ENCODE peak calls at places on chromosomes 4 and X, in six cellular contexts. One of them, this sample, is unnamed.

GRCh38 chr4:8349664-8350225 is 80.2 kb downstream of the HTRA3 start:
- DNase-seq in activated CD4-positive, alpha-beta T cell treated with anti-CD3 and anti-CD28 coated beads, Interleukin-2, amount 50 U/mL, for 1 hour: no peak
- DNase-seq in stimulated activated CD4-positive, alpha-beta T cell treated with anti-CD3 and anti-CD28 coated beads, Interleukin-4, amount 100 ng/mL, for 4 hours: no peak
- DNase-seq in SK-N-SH: no peak
- DNase-seq in progenitor cell of endocrine pancreas: no peak
- DNase-seq in fibroblast of gingiva: no peak
- DNase-seq in this sample: no peak

GRCh38 chr4:27040351-27040750 is 179.7 kb downstream of the STIM2 start:
- DNase-seq in activated CD4-positive, alpha-beta T cell treated with anti-CD3 and anti-CD28 coated beads, Interleukin-2, amount 50 U/mL, for 1 hour: no peak
- DNase-seq in stimulated activated CD4-positive, alpha-beta T cell treated with anti-CD3 and anti-CD28 coated beads, Interleukin-4, amount 100 ng/mL, for 4 hours: no peak
- DNase-seq in SK-N-SH: no peak
- DNase-seq in progenitor cell of endocrine pancreas: no peak
- DNase-seq in fibroblast of gingiva: no peak
- DNase-seq in this sample: no peak

GRCh38 chr4:122827258-122827887 is 742 bp downstream of the FGF2 start:
- DNase-seq in activated CD4-positive, alpha-beta T cell treated with anti-CD3 and anti-CD28 coated beads, Interleukin-2, amount 50 U/mL, for 1 hour: no peak
- DNase-seq in stimulated activated CD4-positive, alpha-beta T cell treated with anti-CD3 and anti-CD28 coated beads, Interleukin-4, amount 100 ng/mL, for 4 hours: no peak
- DNase-seq in SK-N-SH: peak
- DNase-seq in progenitor cell of endocrine pancreas: peak
- DNase-seq in fibroblast of gingiva: peak
- DNase-seq in this sample: peak

GRCh38 chr4:75490155-75490554 is 24.0 kb downstream of the RCHY1 start:
- DNase-seq in activated CD4-positive, alpha-beta T cell treated with anti-CD3 and anti-CD28 coated beads, Interleukin-2, amount 50 U/mL, for 1 hour: no peak
- DNase-seq in stimulated activated CD4-positive, alpha-beta T cell treated with anti-CD3 and anti-CD28 coated beads, Interleukin-4, amount 100 ng/mL, for 4 hours: no peak
- DNase-seq in SK-N-SH: no peak
- DNase-seq in progenitor cell of endocrine pancreas: no peak
- DNase-seq in fibroblast of gingiva: peak
- DNase-seq in this sample: peak

GRCh38 chr4:11546391-11547160 is 117.9 kb upstream of the HS3ST1 start:
- DNase-seq in activated CD4-positive, alpha-beta T cell treated with anti-CD3 and anti-CD28 coated beads, Interleukin-2, amount 50 U/mL, for 1 hour: no peak
- DNase-seq in stimulated activated CD4-positive, alpha-beta T cell treated with anti-CD3 and anti-CD28 coated beads, Interleukin-4, amount 100 ng/mL, for 4 hours: no peak
- DNase-seq in SK-N-SH: no peak
- DNase-seq in progenitor cell of endocrine pancreas: no peak
- DNase-seq in fibroblast of gingiva: no peak
- DNase-seq in this sample: no peak

GRCh38 chrX:129777218-129777768 is 2.5 kb upstream of the SASH3 start:
- DNase-seq in activated CD4-positive, alpha-beta T cell treated with anti-CD3 and anti-CD28 coated beads, Interleukin-2, amount 50 U/mL, for 1 hour: peak
- DNase-seq in stimulated activated CD4-positive, alpha-beta T cell treated with anti-CD3 and anti-CD28 coated beads, Interleukin-4, amount 100 ng/mL, for 4 hours: peak
- DNase-seq in SK-N-SH: no peak
- DNase-seq in progenitor cell of endocrine pancreas: no peak
- DNase-seq in fibroblast of gingiva: no peak
- DNase-seq in this sample: no peak

GRCh38 chr4:181261279-181261678 is 981.9 kb upstream of the TENM3 start:
- DNase-seq in activated CD4-positive, alpha-beta T cell treated with anti-CD3 and anti-CD28 coated beads, Interleukin-2, amount 50 U/mL, for 1 hour: no peak
- DNase-seq in stimulated activated CD4-positive, alpha-beta T cell treated with anti-CD3 and anti-CD28 coated beads, Interleukin-4, amount 100 ng/mL, for 4 hours: no peak
- DNase-seq in SK-N-SH: no peak
- DNase-seq in progenitor cell of endocrine pancreas: no peak
- DNase-seq in fibroblast of gingiva: no peak
- DNase-seq in this sample: peak

GRCh38 chrX:123581586-123581985 is 151.3 kb downstream of the THOC2 start:
- DNase-seq in activated CD4-positive, alpha-beta T cell treated with anti-CD3 and anti-CD28 coated beads, Interleukin-2, amount 50 U/mL, for 1 hour: no peak
- DNase-seq in stimulated activated CD4-positive, alpha-beta T cell treated with anti-CD3 and anti-CD28 coated beads, Interleukin-4, amount 100 ng/mL, for 4 hours: no peak
- DNase-seq in SK-N-SH: no peak
- DNase-seq in progenitor cell of endocrine pancreas: no peak
- DNase-seq in fibroblast of gingiva: no peak
- DNase-seq in this sample: no peak

GRCh38 chr4:38605794-38606586 is 58.0 kb upstream of the KLF3 start:
- DNase-seq in activated CD4-positive, alpha-beta T cell treated with anti-CD3 and anti-CD28 coated beads, Interleukin-2, amount 50 U/mL, for 1 hour: no peak
- DNase-seq in stimulated activated CD4-positive, alpha-beta T cell treated with anti-CD3 and anti-CD28 coated beads, Interleukin-4, amount 100 ng/mL, for 4 hours: no peak
- DNase-seq in SK-N-SH: no peak
- DNase-seq in progenitor cell of endocrine pancreas: no peak
- DNase-seq in fibroblast of gingiva: no peak
- DNase-seq in this sample: no peak

This sample was measured in adipocyte.